ENCODE peak calls at places on chromosomes 16 and 17, in nine cellular contexts. O, F, N, R, J, G, Y, I and K are unnamed samples.

GRCh38 chr16:84369938-84370627 is 1.7 kb downstream of the ATP2C2 start:
- DNase-seq in J (no peak), Y (no peak), N (no peak), O (no peak), F (no peak), I (no peak), R (no peak), G (no peak), K (no peak)

GRCh38 chr16:68298907-68299515 is 11.7 kb downstream of the SLC7A6OS start:
- DNase-seq in N (peak; percentile 87), F (no peak), Y (peak; percentile 39), I (peak; percentile 89), J (no peak), O (peak; percentile 88), R (no peak), G (peak; percentile 59), K (no peak)

GRCh38 chr17:37713624-37714023 is 31.2 kb downstream of the HNF1B start:
- DNase-seq in J (no peak), Y (no peak), O (no peak), I (no peak), R (no peak), N (no peak), G (no peak), F (no peak), K (no peak)

GRCh38 chr17:17693253-17693954 is 12.1 kb downstream of the RAI1 start:
- DNase-seq in J (no peak), G (no peak), Y (peak; percentile 27), O (peak; percentile 33), I (no peak), R (peak; percentile 58), N (peak; percentile 82), F (peak; percentile 92), K (no peak)

GRCh38 chr16:3950343-3951193 is 70.1 kb upstream of the CREBBP start:
- DNase-seq in O (peak; percentile 61), N (peak; percentile 92), J (no peak), G (peak; percentile 94), I (peak; percentile 99), R (peak; percentile 39), F (peak; percentile 24), Y (no peak), K (no peak)

GRCh38 chr16:82293671-82294070 is 123.6 kb upstream of the MPHOSPH6 start:
- DNase-seq in J (no peak), N (no peak), I (no peak), O (no peak), R (no peak), Y (no peak), F (no peak), G (no peak), K (no peak)

GRCh38 chr16:4410335-4411075 is 5.9 kb downstream of the CORO7 start:
- DNase-seq in F (no peak), G (peak; percentile 93), I (peak; percentile 91), N (peak; percentile 91), O (no peak), Y (peak; percentile 57), J (no peak), R (peak; percentile 88), K (no peak)

GRCh38 chr17:13420294-13421277 is 181.1 kb downstream of the HS3ST3A1 start:
- DNase-seq in J (no peak), Y (no peak), N (no peak), O (no peak), I (peak; percentile 85), F (no peak), R (no peak), G (peak; percentile 72), K (no peak)

GRCh38 chr16:2846511-2847310 is 11.3 kb downstream of the PRSS22 start:
- DNase-seq in Y (no peak), G (peak; percentile 32), O (no peak), F (peak; percentile 43), N (peak; percentile 66), J (no peak), I (peak; percentile 78), R (no peak), K (no peak)

GRCh38 chr16:82229800-82230619 is 60.0 kb upstream of the MPHOSPH6 start:
- DNase-seq in N (peak; percentile 82), Y (peak; percentile 70), R (peak; percentile 76), F (peak; percentile 94), J (peak; percentile 68), O (peak; percentile 99), G (peak; percentile 74), I (peak; percentile 73), K (peak; percentile 43)

GRCh38 chr16:63749256-63749655 is 1372.6 kb downstream of the CDH11 start:
- DNase-seq in N (no peak), J (no peak), R (no peak), F (no peak), O (no peak), Y (no peak), G (no peak), I (no peak), K (no peak)

GRCh38 chr17:51260960-51261958 is 913 bp downstream of the UTP18 start:
- DNase-seq in N (peak; percentile 82), G (no peak), I (no peak), Y (peak; percentile 39), O (peak; percentile 76), R (peak; percentile 81), J (peak; percentile 65), F (peak; percentile 95), K (peak; percentile 90)

GRCh38 chr16:4025428-4025827 is 90.8 kb downstream of the ADCY9 start:
- DNase-seq in F (no peak), N (no peak), Y (no peak), J (no peak), G (no peak), R (no peak), O (no peak), I (no peak), K (no peak)

GRCh38 chr16:47732122-47732805 is 271.1 kb downstream of the PHKB start:
- DNase-seq in I (peak; percentile 88), F (no peak), G (no peak), J (no peak), O (no peak), Y (no peak), N (peak; percentile 83), R (no peak), K (peak; percentile 13)

GRCh38 chr17:43721537-43722268 is 36.9 kb downstream of the SOST start:
- DNase-seq in R (no peak), N (no peak), Y (no peak), F (peak; percentile 60), J (no peak), O (no peak), I (peak; percentile 61), G (no peak), K (no peak)

GRCh38 chr17:958712-959451 is 20.7 kb downstream of the NXN start:
- DNase-seq in R (no peak), N (no peak), F (peak; percentile 73), O (no peak), G (no peak), Y (no peak), J (no peak), I (no peak), K (no peak)

GRCh38 chr17:6159541-6160187 is 89.5 kb downstream of the WSCD1 start:
- DNase-seq in G (no peak), N (no peak), I (no peak), F (peak; percentile 46), R (no peak), Y (no peak), O (no peak), J (no peak), K (no peak)

GRCh38 chr17:3964203-3965122 is at the start of gene ATP2A3:
- DNase-seq in F (peak; percentile 83), J (no peak), O (no peak), I (no peak), N (peak; percentile 25), Y (no peak), G (no peak), R (no peak), K (peak; percentile 73)

GRCh38 chr17:31631759-31632158 is 227.3 kb downstream of the COPRS start:
- DNase-seq in R (no peak), G (no peak), F (no peak), I (peak; percentile 60), O (no peak), J (no peak), Y (no peak), N (no peak), K (no peak)

GRCh38 chr17:81519284-81520020 is 6.9 kb upstream of the ACTG1 start:
- DNase-seq in F (peak; percentile 94), J (peak; percentile 80), G (no peak), N (peak; percentile 70), O (peak; percentile 59), R (no peak), Y (no peak), I (no peak), K (peak; percentile 69)

GRCh38 chr17:7294614-7295153 is at the start of gene YBX2:
- DNase-seq in R (peak; percentile 22), F (peak; percentile 100), Y (peak; percentile 36), J (peak; percentile 68), N (peak; percentile 59), G (no peak), O (peak; percentile 56), I (no peak), K (peak; percentile 97)

GRCh38 chr17:32769846-32770245 is 107.1 kb downstream of the MYO1D start:
- DNase-seq in O (peak; percentile 58), J (no peak), N (no peak), G (no peak), F (no peak), I (no peak), R (no peak), Y (no peak), K (no peak)

GRCh38 chr16:23692190-23692837 is 13.6 kb downstream of the PLK1 start:
- DNase-seq in I (no peak), N (no peak), Y (no peak), F (no peak), J (no peak), G (no peak), O (no peak), R (no peak), K (no peak)